ENCODE peak calls at places on chromosomes 13 and 19, in six cellular contexts. A is left lung, X is body of pancreas, P is pancreas, C is tibial artery, M is mesendoderm. Y is an unnamed sample.
A peak's percentile ranks its signal among the peaks of the same experiment; 100 is the strongest.

GRCh38 chr19:49205114-49205513 is 47.5 kb downstream of the TRPM4 start:
- DNase-seq in A (no peak), X (no peak), P (no peak), C (no peak), M (no peak), Y (no peak)

GRCh38 chr13:29749401-29750177 is 100.8 kb downstream of the UBL3 start:
- DNase-seq in A (no peak), X (no peak), P (no peak), C (no peak), M (no peak), Y (no peak)

GRCh38 chr13:32969516-32969941 is 46.7 kb upstream of the KL start:
- DNase-seq in A (no peak), X (no peak), P (no peak), C (no peak), M (no peak), Y (no peak)

GRCh38 chr13:77789386-77789785 is 91.9 kb downstream of the SLAIN1 start:
- DNase-seq in A (no peak), X (no peak), P (no peak), C (no peak), M (no peak), Y (no peak)

GRCh38 chr13:90545070-90545840 is 802.2 kb upstream of the MIR17HG start:
- DNase-seq in A (no peak), X (peak; percentile 6), P (no peak), C (no peak), M (no peak), Y (no peak)

GRCh38 chr19:35249146-35249847 is 495 bp downstream of the LSR start:
- DNase-seq in A (peak; percentile 31), X (peak; percentile 47), P (peak; percentile 71), C (no peak), M (peak; percentile 47), Y (no peak)

GRCh38 chr13:40401911-40402776 is 264.3 kb downstream of the FOXO1 start:
- DNase-seq in A (peak; percentile 97), X (peak; percentile 87), P (peak; percentile 85), C (peak; percentile 98), M (peak; percentile 48), Y (peak; percentile 59)

GRCh38 chr13:112740502-112741131 is 50.8 kb downstream of the ATP11A start:
- DNase-seq in A (peak; percentile 50), X (peak; percentile 48), P (no peak), C (peak; percentile 75), M (no peak), Y (no peak)

GRCh38 chr13:113724780-113725315 is 34.2 kb upstream of the TMEM255B start:
- DNase-seq in A (peak; percentile 81), X (peak; percentile 80), P (peak; percentile 90), C (peak; percentile 67), M (peak; percentile 76), Y (peak; percentile 77)

GRCh38 chr13:28394422-28394821 is 100.5 kb downstream of the FLT1 start:
- DNase-seq in A (no peak), X (no peak), P (no peak), C (no peak), M (no peak), Y (no peak)

GRCh38 chr13:41546372-41547252 is 89.3 kb downstream of the RGCC start:
- DNase-seq in A (no peak), X (no peak), P (no peak), C (no peak), M (no peak), Y (no peak)

DNA sequence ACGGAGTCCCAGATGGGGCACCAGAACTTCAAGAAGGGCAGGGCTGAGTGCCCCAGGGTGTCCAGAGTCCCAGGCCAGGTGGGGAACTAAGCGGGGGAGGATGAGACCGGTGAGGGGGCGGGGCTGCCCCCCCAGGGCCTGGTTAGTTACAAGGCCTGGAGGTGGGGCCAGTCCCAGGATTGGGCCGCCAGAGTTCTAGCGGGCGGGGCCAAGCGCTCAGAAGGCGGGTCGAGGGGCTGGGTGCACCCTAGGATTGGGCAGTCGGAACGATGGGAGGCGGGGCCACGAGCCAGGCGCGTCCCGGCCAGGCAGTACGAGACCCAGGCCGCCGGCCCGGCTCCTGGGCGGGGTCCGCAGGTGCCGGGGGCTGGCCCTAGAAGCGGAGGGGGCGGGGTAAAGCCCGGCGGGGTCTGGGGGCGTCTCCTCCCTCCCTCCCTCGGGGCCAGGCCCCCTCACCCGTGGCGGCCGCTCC is 571 bp downstream of the ZNF653 start:
- DNase-seq in A (peak; percentile 98), X (peak; percentile 99), P (peak; percentile 97), C (peak; percentile 96), M (peak; percentile 98), Y (peak; percentile 97)
- H3K4me3 ChIP-seq in A (peak overlapping the region; percentile 90), X (peak overlapping the region; percentile 85), P (peak overlapping the region; percentile 73), C (peak overlapping the region; percentile 75), M (peak overlapping the region; percentile 72), Y (peak overlapping the region; percentile 83)

GRCh38 chr19:1989513-1990229 is 25.8 kb downstream of the BTBD2 start:
- DNase-seq in A (no peak), X (no peak), P (no peak), C (no peak), M (no peak), Y (peak; percentile 15)

GRCh38 chr19:1985588-1986356 is 29.7 kb downstream of the BTBD2 start:
- DNase-seq in A (no peak), X (no peak), P (no peak), C (no peak), M (no peak), Y (no peak)

GRCh38 chr19:1984360-1984759 is 31.2 kb downstream of the BTBD2 start:
- DNase-seq in A (no peak), X (no peak), P (no peak), C (no peak), M (no peak), Y (no peak)

GRCh38 chr19:1987197-1988187 is 28.0 kb downstream of the BTBD2 start:
- DNase-seq in A (no peak), X (no peak), P (no peak), C (no peak), M (peak; percentile 15), Y (peak; percentile 18)

DNA sequence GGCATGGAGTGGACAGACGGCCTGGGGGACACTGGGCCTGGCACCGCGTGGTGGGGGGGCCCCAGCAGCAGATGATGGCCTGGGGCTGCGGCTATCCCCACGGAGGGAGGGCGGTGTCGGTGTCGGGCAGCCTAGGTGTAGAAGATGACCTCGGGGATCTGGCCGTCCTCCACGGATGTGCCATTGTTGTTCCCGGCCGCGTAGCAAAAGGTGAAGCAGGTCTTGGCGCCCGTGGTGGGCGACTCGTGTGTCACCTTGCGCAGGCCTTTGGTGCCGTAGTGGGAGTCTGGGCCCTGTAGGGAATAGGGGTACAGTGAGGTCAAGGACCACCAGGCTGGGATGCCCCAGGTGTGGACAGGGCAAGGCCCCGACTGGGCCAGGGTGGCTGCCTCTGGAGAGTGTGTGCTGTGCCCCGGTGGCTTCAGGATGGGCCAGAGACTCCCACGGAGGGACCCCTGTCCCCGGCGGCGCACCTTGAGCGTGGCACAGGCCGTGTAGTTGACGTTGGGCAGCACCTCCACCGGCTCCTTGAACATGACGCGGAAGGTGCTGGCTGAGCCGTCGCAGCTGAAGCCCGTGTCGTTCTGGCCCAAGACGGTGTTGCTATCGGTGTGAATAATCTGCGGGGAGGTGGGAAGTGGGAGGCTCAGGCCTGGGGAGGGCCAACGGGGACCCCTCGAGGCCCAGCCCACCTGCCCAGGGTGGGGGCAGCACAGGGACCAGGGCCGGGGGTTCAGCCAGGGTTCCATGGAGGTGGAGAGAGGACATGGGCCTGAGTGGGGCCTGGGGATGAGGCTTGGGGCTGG is 29.0 kb downstream of the BTBD2 start:
- DNase-seq in A (no peak), X (no peak), P (no peak), C (no peak), M (no peak), Y (peak; percentile 23)
- H3K36me3 ChIP-seq in A (no peaks in the 10 kb centered on the region), X (peaks cover 22% of the 10 kb centered on the region), P (no peaks in the 10 kb centered on the region), C (peaks cover 60% of the 10 kb centered on the region), M (peaks cover 4% of the 10 kb centered on the region), Y (peaks cover 43% of the 10 kb centered on the region)

GRCh38 chr19:32676186-32676894 is 692 bp downstream of the RGS9BP start:
- DNase-seq in A (no peak), X (peak; percentile 43), P (peak; percentile 69), C (no peak), M (peak; percentile 48), Y (peak; percentile 57)
- H3K4me3 ChIP-seq in A (peak overlapping the region; percentile 95), X (no peak overlapping the region), P (peak overlapping the region; percentile 98), C (peak overlapping the region; percentile 82), M (no peak overlapping the region), Y (peak overlapping the region; percentile 95)

GRCh38 chr19:31838163-31838798 is 489.0 kb upstream of the TSHZ3 start:
- DNase-seq in A (no peak), X (no peak), P (no peak), C (no peak), M (no peak), Y (no peak)
- H3K36me3 ChIP-seq in A (no peaks in the 10 kb centered on the region), X (no peaks in the 10 kb centered on the region), P (no peaks in the 10 kb centered on the region), C (no peaks in the 10 kb centered on the region), M (no peaks in the 10 kb centered on the region), Y (no peaks in the 10 kb centered on the region)

GRCh38 chr19:58497634-58498170 is 14.1 kb downstream of the SLC27A5 start:
- DNase-seq in A (no peak), X (no peak), P (no peak), C (no peak), M (no peak), Y (no peak)
- H3K4me3 ChIP-seq in A (no peak overlapping the region), X (no peak overlapping the region), P (no peak overlapping the region), C (no peak overlapping the region), M (no peak overlapping the region), Y (no peak overlapping the region)

DNA sequence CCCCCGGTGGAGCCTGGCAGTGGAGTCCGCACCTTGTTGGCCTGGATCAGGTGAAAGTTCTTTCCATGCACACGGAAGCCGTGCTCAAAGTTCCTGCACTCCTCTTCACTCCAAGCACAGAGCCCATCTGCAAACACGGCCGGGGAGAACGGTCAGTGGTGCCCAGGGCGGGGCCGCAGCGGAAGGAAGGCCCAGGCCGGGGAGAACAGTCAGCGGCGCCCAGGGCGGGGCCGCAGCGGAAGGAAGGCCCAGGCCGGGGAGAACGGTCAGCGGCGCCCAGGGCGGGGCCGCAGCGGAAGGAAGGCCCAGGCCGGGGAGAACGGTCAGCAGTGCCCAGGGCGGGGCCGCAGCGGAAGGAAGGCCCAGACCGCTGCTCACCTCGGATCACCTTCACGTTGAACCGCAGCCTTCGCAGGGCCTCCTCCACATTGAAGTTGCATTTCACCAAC is 20.6 kb upstream of the PLPP2 start:
- DNase-seq in A (no peak), X (no peak), P (no peak), C (no peak), M (no peak), Y (no peak)
- H3K36me3 ChIP-seq in A (no peaks in the 10 kb centered on the region), X (peaks cover 9% of the 10 kb centered on the region), P (no peaks in the 10 kb centered on the region), C (peaks cover 36% of the 10 kb centered on the region), M (peaks cover 16% of the 10 kb centered on the region), Y (peaks cover 4% of the 10 kb centered on the region)

GRCh38 chr19:861756-862528 is 2.5 kb downstream of the CFD start:
- DNase-seq in A (no peak), X (peak; percentile 51), P (no peak), C (no peak), M (peak; percentile 89), Y (peak; percentile 75)
- H3K4me3 ChIP-seq in A (no peak overlapping the region), X (no peak overlapping the region), P (no peak overlapping the region), C (no peak overlapping the region), M (no peak overlapping the region), Y (no peak overlapping the region)